ENCODE peak calls at places on chromosome 22, in six cellular contexts. X is colonic mucosa, K is GM12865, U is ovary, W is fibroblast of villous mesenchyme, Z is transverse colon. R is an unnamed sample.
A peak's percentile ranks its signal among the peaks of the same experiment; 100 is the strongest.

GRCh38 chr22:24772493-24773220 is 1.9 kb downstream of the PIWIL3 start:
- DNase-seq in X (no peak), K (no peak), U (no peak), W (peak; percentile 58), Z (no peak), R (peak; percentile 62)

GRCh38 chr22:16955678-16956210 is 52.3 kb downstream of the GAB4 start:
- DNase-seq in X (no peak), K (peak; percentile 16), U (no peak), W (no peak), Z (no peak), R (no peak)

GRCh38 chr22:50530280-50530856 is 556 bp upstream of the TYMP start:
- DNase-seq in X (peak; percentile 89), K (peak; percentile 92), U (no peak), W (peak; percentile 89), Z (peak; percentile 88), R (peak; percentile 85)

GRCh38 chr22:20607157-20607907 is 99.9 kb downstream of the MED15 start:
- DNase-seq in X (no peak), K (no peak), U (no peak), W (no peak), Z (no peak), R (no peak)

GRCh38 chr22:37815593-37815992 is 7.6 kb upstream of the GALR3 start:
- DNase-seq in X (no peak), K (no peak), U (no peak), W (no peak), Z (no peak), R (no peak)

GRCh38 chr22:32411829-32412592 is at the start of gene RTCB:
- DNase-seq in X (peak; percentile 94), K (peak; percentile 96), U (peak; percentile 90), W (peak; percentile 93), Z (peak; percentile 94), R (peak; percentile 97)

GRCh38 chr22:31917227-31917921 is 27.0 kb upstream of the YWHAH start:
- DNase-seq in X (peak; percentile 25), K (peak; percentile 65), U (no peak), W (no peak), Z (peak; percentile 32), R (no peak)

GRCh38 chr22:17754233-17754925 is 19.9 kb downstream of the BID start:
- DNase-seq in X (no peak), K (peak; percentile 38), U (no peak), W (no peak), Z (no peak), R (no peak)

GRCh38 chr22:22576244-22576988 is 17.4 kb upstream of the PRAME start:
- DNase-seq in X (peak; percentile 39), K (peak; percentile 18), U (peak; percentile 16), W (peak; percentile 53), Z (peak; percentile 45), R (peak; percentile 71)

DNA sequence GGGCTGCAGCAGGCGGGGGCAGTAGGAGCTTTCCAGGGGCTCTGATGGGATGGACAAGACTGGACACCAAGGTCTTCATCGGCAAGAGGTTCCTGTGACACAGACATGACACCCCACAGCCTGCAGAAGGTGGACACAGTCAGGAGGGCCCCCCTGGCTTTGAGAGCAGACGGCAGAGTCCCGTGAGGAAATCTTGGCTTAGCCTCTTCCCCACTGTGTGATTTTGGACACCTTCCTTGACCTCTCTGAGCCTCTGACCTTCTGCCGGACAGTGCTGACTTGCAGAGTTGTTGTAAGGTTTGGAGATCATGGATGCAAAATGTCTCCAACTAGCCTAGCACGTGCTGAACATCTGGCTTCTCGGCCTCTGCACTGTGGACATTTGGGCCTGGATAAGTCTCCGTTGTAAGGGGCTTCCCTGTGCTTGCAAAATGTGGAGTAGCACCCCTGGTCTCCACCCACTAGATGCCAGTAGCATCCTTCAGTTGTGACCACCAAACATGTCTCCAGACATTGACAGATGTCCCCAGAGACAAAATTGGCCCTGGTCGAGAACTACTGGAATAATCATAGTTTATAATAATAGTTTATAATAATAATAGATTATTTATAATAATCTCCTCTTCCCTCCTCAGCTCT is 54.6 kb downstream of the MCM5 start:
- DNase-seq in X (no peak), K (no peak), U (no peak), W (peak; percentile 7), Z (no peak), R (no peak)
- TF ChIP-seq CTCF in X (no peak), K (peak; percentile 7), U (no peak), W (peak; percentile 26), Z (no peak), R (peak; percentile 30)

GRCh38 chr22:41914611-41915034 is 251 bp downstream of the SHISA8 start:
- DNase-seq in X (no peak), K (no peak), U (no peak), W (no peak), Z (no peak), R (no peak)

GRCh38 chr22:41912338-41913039 is 2.4 kb downstream of the SHISA8 start:
- DNase-seq in X (no peak), K (no peak), U (no peak), W (no peak), Z (no peak), R (no peak)

GRCh38 chr22:41913040-41913719 is 1.7 kb downstream of the SHISA8 start:
- DNase-seq in X (no peak), K (no peak), U (no peak), W (no peak), Z (no peak), R (no peak)

GRCh38 chr22:41915035-41915782 is at the start of gene SHISA8:
- DNase-seq in X (peak; percentile 58), K (peak; percentile 59), U (peak; percentile 32), W (peak; percentile 50), Z (peak; percentile 64), R (peak; percentile 48)

DNA sequence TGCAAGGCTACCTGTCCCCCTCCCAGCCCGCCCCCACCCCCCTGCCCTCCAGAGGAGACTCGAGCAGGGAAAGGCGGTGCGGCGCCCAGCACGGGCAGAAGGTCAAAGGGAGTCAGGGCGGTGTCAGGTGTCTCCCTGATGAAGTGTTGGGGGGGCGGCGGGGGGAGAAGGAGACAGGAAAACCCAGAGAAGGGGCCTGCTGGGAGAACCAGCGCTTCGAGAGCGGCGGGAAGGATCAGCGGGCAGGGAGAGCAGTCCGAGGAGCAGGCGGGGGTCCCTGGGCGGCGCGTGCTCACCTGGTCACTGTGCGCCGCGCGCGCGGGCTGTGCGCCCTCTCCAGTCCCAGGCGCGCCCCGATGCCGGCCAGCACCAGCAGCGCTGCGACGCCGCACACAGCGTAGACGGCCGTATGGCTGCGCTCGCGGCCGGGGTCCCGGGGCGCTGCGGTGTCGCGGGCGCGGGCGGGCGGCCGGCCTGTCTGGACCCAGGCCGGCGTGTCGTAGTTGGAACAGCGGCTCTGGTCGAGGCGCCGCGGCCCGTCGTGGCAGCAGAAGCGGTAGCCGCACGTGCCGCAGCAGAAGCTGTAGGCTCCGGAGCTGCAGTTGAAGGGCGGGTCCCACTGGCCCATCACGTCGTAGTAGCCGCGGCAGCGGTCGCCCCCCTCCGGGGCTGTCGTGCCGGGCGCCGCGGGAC is 886 bp downstream of the SHISA8 start:
- DNase-seq in X (no peak), K (no peak), U (no peak), W (no peak), Z (no peak), R (no peak)
- H3K4me3 ChIP-seq in X (no peak overlapping the region), K (no peak overlapping the region), U (no peak overlapping the region), W (no peak overlapping the region), Z (no peak overlapping the region), R (no peak overlapping the region)

GRCh38 chr22:19111140-19111539 is 11.1 kb downstream of the DGCR2 start:
- DNase-seq in X (no peak), K (no peak), U (no peak), W (no peak), Z (no peak), R (no peak)
- TF ChIP-seq CTCF in X (no peak), K (no peak), U (no peak), W (no peak), Z (no peak), R (no peak)

GRCh38 chr22:44335903-44336803 is 23.4 kb upstream of the SHISAL1 start:
- DNase-seq in X (no peak), K (peak; percentile 7), U (no peak), W (no peak), Z (no peak), R (no peak)

GRCh38 chr22:44336962-44337657 is 24.4 kb upstream of the SHISAL1 start:
- DNase-seq in X (no peak), K (no peak), U (no peak), W (no peak), Z (no peak), R (no peak)

GRCh38 chr22:44333847-44334635 is 21.3 kb upstream of the SHISAL1 start:
- DNase-seq in X (no peak), K (no peak), U (no peak), W (no peak), Z (no peak), R (no peak)

GRCh38 chr22:44332946-44333345 is 20.2 kb upstream of the SHISAL1 start:
- DNase-seq in X (no peak), K (no peak), U (no peak), W (no peak), Z (no peak), R (no peak)

GRCh38 chr22:44335066-44335839 is 22.5 kb upstream of the SHISAL1 start:
- DNase-seq in X (no peak), K (no peak), U (no peak), W (no peak), Z (no peak), R (no peak)
- H3K4me3 ChIP-seq in X (no peak overlapping the region), K (no peak overlapping the region), U (no peak overlapping the region), W (no peak overlapping the region), Z (no peak overlapping the region), R (no peak overlapping the region)

GRCh38 chr22:29673361-29673760 is 46.4 kb upstream of the CABP7 start:
- DNase-seq in X (no peak), K (no peak), U (no peak), W (no peak), Z (no peak), R (no peak)
- TF ChIP-seq CTCF in X (no peak), K (no peak), U (no peak), W (no peak), Z (no peak), R (no peak)

DNA sequence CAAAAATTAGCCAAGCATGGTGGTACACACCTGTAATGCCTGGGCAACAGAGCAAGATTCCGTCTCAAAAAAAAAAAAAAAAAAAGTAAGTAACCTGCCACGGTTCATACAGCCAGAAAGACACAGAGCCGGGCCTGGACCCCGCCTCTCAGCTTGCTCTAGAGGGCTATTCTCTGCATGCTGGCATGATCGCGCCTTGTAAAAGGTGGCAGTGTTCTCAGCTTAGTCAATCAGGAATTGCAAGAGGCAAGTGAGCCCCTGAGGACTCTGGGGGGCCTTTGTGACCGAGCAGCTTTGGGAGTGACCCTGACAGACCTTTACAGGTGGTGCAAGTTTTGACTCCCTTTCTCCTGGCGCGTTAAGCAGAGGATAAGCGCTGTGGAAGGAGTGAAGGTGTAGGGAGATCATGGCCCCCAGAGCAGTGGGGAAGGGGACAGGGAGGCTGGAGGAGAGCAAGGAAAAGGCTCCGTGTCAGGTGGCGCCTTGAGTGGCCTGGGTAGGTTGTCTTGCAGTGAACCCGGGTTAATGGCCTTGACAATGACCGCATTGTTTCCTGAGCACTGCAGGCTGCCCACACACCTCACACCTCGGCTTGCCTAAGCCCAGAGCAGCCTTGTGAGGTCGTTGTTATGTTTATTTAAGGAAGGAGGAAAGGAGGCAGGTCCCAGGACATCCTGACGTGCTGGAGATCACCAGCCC is 48.9 kb downstream of the CDPF1 start:
- DNase-seq in X (peak; percentile 80), K (no peak), U (no peak), W (no peak), Z (peak; percentile 73), R (no peak)
- H3K4me3 ChIP-seq in X (no peak overlapping the region), K (no peak overlapping the region), U (no peak overlapping the region), W (no peak overlapping the region), Z (no peak overlapping the region), R (no peak overlapping the region)

GRCh38 chr22:27597703-27598444 is 203.7 kb downstream of the MN1 start:
- DNase-seq in X (no peak), K (no peak), U (no peak), W (peak; percentile 16), Z (no peak), R (peak; percentile 21)
- TF ChIP-seq CTCF in X (no peak), K (no peak), U (no peak), W (no peak), Z (no peak), R (no peak)

R was measured in choroid plexus epithelial cell.